ENCODE peak calls at places on chromosome 3, in six cellular contexts. One of them, this sample, is unnamed.
A peak's percentile ranks its signal among the peaks of the same experiment; 100 is the strongest.

GRCh38 chr3:111715911-111716523 is 120.9 kb upstream of the ZBED2 start:
- DNase-seq in body of pancreas: peak; percentile 58
- DNase-seq in tibial artery: no peak
- DNase-seq in left lung: no peak
- DNase-seq in IMR-90: peak; percentile 45
- DNase-seq in stomach: peak; percentile 77
- DNase-seq in this sample: peak; percentile 38

GRCh38 chr3:140588558-140588957 is 89.3 kb upstream of the TRIM42 start:
- DNase-seq in tibial artery: no peak
- DNase-seq in body of pancreas: no peak
- DNase-seq in IMR-90: no peak
- DNase-seq in left lung: no peak
- DNase-seq in stomach: no peak
- DNase-seq in this sample: no peak

GRCh38 chr3:106348142-106348690 is 479.4 kb upstream of the CBLB start:
- DNase-seq in left lung: no peak
- DNase-seq in tibial artery: no peak
- DNase-seq in stomach: no peak
- DNase-seq in body of pancreas: no peak
- DNase-seq in IMR-90: no peak
- DNase-seq in this sample: no peak

GRCh38 chr3:71984843-71985594 is 200.1 kb upstream of the PROK2 start:
- DNase-seq in body of pancreas: no peak
- DNase-seq in IMR-90: no peak
- DNase-seq in tibial artery: no peak
- DNase-seq in stomach: peak; percentile 37
- DNase-seq in left lung: no peak
- DNase-seq in this sample: no peak

GRCh38 chr3:32293908-32294307 is 55.4 kb downstream of the CMTM8 start:
- DNase-seq in IMR-90: no peak
- DNase-seq in left lung: no peak
- DNase-seq in body of pancreas: no peak
- DNase-seq in tibial artery: no peak
- DNase-seq in stomach: no peak
- DNase-seq in this sample: no peak

GRCh38 chr3:62771331-62772097 is 103.7 kb downstream of the CADPS start:
- DNase-seq in body of pancreas: no peak
- DNase-seq in stomach: no peak
- DNase-seq in left lung: no peak
- DNase-seq in IMR-90: no peak
- DNase-seq in tibial artery: no peak
- DNase-seq in this sample: no peak

GRCh38 chr3:48410205-48411040 is 19.5 kb downstream of the PLXNB1 start:
- DNase-seq in body of pancreas: peak; percentile 8
- DNase-seq in IMR-90: no peak
- DNase-seq in stomach: no peak
- DNase-seq in tibial artery: peak; percentile 55
- DNase-seq in left lung: peak; percentile 68
- DNase-seq in this sample: peak; percentile 1

GRCh38 chr3:33881181-33882064 is 83.0 kb downstream of the PDCD6IP start:
- DNase-seq in IMR-90: no peak
- DNase-seq in tibial artery: no peak
- DNase-seq in body of pancreas: no peak
- DNase-seq in stomach: no peak
- DNase-seq in left lung: no peak
- DNase-seq in this sample: no peak

GRCh38 chr3:30720586-30721313 is 114.3 kb downstream of the TGFBR2 start:
- DNase-seq in stomach: no peak
- DNase-seq in left lung: no peak
- DNase-seq in IMR-90: peak; percentile 95
- DNase-seq in tibial artery: no peak
- DNase-seq in body of pancreas: no peak
- DNase-seq in this sample: no peak

GRCh38 chr3:32304510-32304909 is 66.0 kb downstream of the CMTM8 start:
- DNase-seq in left lung: no peak
- DNase-seq in tibial artery: no peak
- DNase-seq in stomach: no peak
- DNase-seq in IMR-90: no peak
- DNase-seq in body of pancreas: no peak
- DNase-seq in this sample: no peak

GRCh38 chr3:186454881-186455703 is 89.1 kb downstream of the CRYGS start:
- DNase-seq in body of pancreas: no peak
- DNase-seq in tibial artery: no peak
- DNase-seq in IMR-90: no peak
- DNase-seq in stomach: no peak
- DNase-seq in left lung: no peak
- DNase-seq in this sample: no peak

GRCh38 chr3:162117961-162118360 is 621.4 kb downstream of the OTOL1 start:
- DNase-seq in IMR-90: no peak
- DNase-seq in left lung: no peak
- DNase-seq in body of pancreas: no peak
- DNase-seq in stomach: no peak
- DNase-seq in tibial artery: no peak
- DNase-seq in this sample: no peak

GRCh38 chr3:67382551-67382950 is 271.9 kb downstream of the SUCLG2 start:
- DNase-seq in stomach: no peak
- DNase-seq in body of pancreas: no peak
- DNase-seq in left lung: no peak
- DNase-seq in tibial artery: no peak
- DNase-seq in IMR-90: peak; percentile 5
- DNase-seq in this sample: no peak

GRCh38 chr3:58132850-58133249 is 77.9 kb downstream of the DNASE1L3 start:
- DNase-seq in tibial artery: no peak
- DNase-seq in stomach: no peak
- DNase-seq in IMR-90: no peak
- DNase-seq in left lung: no peak
- DNase-seq in body of pancreas: no peak
- DNase-seq in this sample: no peak

GRCh38 chr3:195221015-195221853 is 49.7 kb downstream of the XXYLT1 start:
- DNase-seq in left lung: peak; percentile 26
- DNase-seq in IMR-90: peak; percentile 26
- DNase-seq in body of pancreas: no peak
- DNase-seq in stomach: no peak
- DNase-seq in tibial artery: peak; percentile 88
- DNase-seq in this sample: no peak

GRCh38 chr3:43345877-43346276 is 59.5 kb downstream of the SNRK start:
- DNase-seq in tibial artery: no peak
- DNase-seq in left lung: no peak
- DNase-seq in body of pancreas: no peak
- DNase-seq in IMR-90: peak; percentile 69
- DNase-seq in stomach: no peak
- DNase-seq in this sample: no peak

GRCh38 chr3:103906808-103907207 is 1459.9 kb upstream of the ALCAM start:
- DNase-seq in left lung: no peak
- DNase-seq in stomach: no peak
- DNase-seq in body of pancreas: no peak
- DNase-seq in tibial artery: no peak
- DNase-seq in IMR-90: no peak
- DNase-seq in this sample: no peak

GRCh38 chr3:80697291-80697690 is 929.5 kb upstream of the ROBO1 start:
- DNase-seq in stomach: no peak
- DNase-seq in left lung: no peak
- DNase-seq in IMR-90: no peak
- DNase-seq in tibial artery: no peak
- DNase-seq in body of pancreas: no peak
- DNase-seq in this sample: no peak

DNA sequence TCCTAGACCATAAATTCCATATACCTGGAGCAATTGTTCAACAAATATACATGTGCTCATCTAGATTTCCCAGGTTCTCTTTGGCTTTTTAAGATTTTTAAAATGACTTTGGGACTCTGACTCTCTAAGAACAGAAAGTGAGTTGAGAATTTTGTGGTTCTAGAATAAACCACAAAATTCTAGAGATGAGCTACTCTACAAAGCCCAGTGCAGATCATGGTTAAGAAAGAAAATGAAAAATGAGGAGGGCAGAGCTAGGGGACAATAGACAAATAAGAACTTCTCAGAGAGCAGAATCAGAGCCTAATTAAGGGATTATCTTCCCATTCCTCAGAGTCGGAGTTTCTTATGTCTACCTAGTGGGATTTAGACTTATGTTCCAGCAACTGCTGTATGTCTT is 694.7 kb downstream of the ZNF385D start:
- DNase-seq in body of pancreas: no peak
- DNase-seq in IMR-90: no peak
- DNase-seq in tibial artery: no peak
- DNase-seq in stomach: no peak
- DNase-seq in left lung: no peak
- DNase-seq in this sample: no peak
- H3K9me3 ChIP-seq in body of pancreas: no peaks in the 10 kb centered on the region
- H3K9me3 ChIP-seq in IMR-90: peaks cover 3% of the 10 kb centered on the region
- H3K9me3 ChIP-seq in tibial artery: no peaks in the 10 kb centered on the region
- H3K9me3 ChIP-seq in stomach: no peaks in the 10 kb centered on the region
- H3K9me3 ChIP-seq in left lung: peaks cover 6% of the 10 kb centered on the region
- H3K9me3 ChIP-seq in this sample: no peaks in the 10 kb centered on the region

DNA sequence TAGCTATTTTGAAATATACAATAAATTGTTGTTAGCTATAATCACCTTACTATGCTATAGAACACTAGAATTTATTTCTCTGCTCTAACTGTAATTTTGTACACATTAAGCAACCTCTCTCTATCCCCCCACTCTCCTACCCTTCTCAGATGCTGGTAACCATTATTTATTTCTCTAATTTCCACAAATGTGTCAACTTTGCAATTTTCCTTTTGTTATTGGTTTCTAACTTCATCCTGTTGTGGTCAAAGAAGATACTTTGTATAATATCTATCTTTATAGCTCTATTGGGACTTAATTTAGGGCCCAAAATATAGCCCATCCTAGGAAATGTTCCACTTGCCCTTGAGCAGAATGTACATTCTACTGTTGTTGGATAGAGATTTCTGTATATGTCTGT is 229.3 kb downstream of the SATB1 start:
- DNase-seq in left lung: no peak
- DNase-seq in IMR-90: no peak
- DNase-seq in tibial artery: no peak
- DNase-seq in stomach: no peak
- DNase-seq in body of pancreas: no peak
- DNase-seq in this sample: no peak
- H3K9me3 ChIP-seq in left lung: peaks cover 22% of the 10 kb centered on the region
- H3K9me3 ChIP-seq in IMR-90: no peaks in the 10 kb centered on the region
- H3K9me3 ChIP-seq in tibial artery: no peaks in the 10 kb centered on the region
- H3K9me3 ChIP-seq in stomach: peaks cover 5% of the 10 kb centered on the region
- H3K9me3 ChIP-seq in body of pancreas: no peaks in the 10 kb centered on the region
- H3K9me3 ChIP-seq in this sample: no peaks in the 10 kb centered on the region

DNA sequence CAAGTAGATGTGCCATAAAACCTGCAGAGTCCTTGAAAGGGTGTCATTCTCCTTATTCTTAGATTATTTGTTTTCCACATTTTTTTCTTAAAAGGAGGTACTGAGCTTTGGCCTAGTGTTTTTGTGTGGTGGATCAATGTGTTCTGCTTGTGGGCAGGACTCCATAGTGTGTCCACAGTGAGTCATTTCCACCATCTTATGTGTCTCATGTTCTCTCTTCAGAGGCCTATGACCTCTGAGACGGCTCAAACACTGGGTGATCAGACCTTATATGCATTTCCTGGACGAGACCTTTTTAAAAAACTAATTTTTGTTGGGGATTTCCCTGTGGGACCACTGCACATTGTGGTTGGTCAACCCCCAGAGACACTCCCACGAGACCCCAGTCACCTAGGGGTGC is 93.4 kb downstream of the CHCHD4 start:
- DNase-seq in body of pancreas: no peak
- DNase-seq in stomach: no peak
- DNase-seq in IMR-90: peak; percentile 1
- DNase-seq in tibial artery: no peak
- DNase-seq in left lung: no peak
- DNase-seq in this sample: no peak
- H3K9me3 ChIP-seq in body of pancreas: no peaks in the 10 kb centered on the region
- H3K9me3 ChIP-seq in stomach: peaks cover 22% of the 10 kb centered on the region
- H3K9me3 ChIP-seq in IMR-90: no peaks in the 10 kb centered on the region
- H3K9me3 ChIP-seq in tibial artery: no peaks in the 10 kb centered on the region
- H3K9me3 ChIP-seq in left lung: peaks cover 31% of the 10 kb centered on the region
- H3K9me3 ChIP-seq in this sample: no peaks in the 10 kb centered on the region

DNA sequence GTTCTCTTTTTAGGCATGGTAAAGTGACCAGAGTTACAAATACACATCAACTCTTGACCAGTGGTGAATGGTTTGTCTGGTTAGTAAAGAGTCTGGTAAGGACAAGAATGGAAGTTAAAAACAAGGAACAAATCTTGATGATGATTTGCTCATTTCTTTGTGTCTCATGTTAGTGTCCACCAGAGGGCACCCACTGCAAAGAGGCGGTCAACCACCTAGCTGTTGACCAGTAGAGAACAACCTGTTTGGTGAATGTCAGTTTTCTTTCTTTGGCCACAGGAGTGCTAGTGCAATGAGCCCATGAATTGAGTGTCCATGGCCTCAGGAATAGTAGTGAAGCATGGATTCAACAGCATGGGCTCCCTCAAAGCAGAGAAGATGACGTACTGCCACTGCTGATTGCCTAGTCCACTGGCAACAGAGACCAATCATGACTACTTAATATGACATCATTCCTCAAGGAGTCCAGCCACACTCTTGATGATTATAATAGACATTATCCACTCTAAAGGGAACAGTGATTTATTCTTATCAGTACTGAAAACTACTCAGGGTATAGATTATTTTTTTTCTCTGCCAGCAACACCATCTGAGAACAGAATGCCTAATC is 10.7 kb upstream of the CNTN6 start:
- DNase-seq in stomach: peak; percentile 28
- DNase-seq in body of pancreas: peak; percentile 61
- DNase-seq in tibial artery: peak; percentile 61
- DNase-seq in IMR-90: peak; percentile 15
- DNase-seq in left lung: no peak
- DNase-seq in this sample: peak; percentile 62
- H3K9me3 ChIP-seq in stomach: no peaks in the 10 kb centered on the region
- H3K9me3 ChIP-seq in body of pancreas: no peaks in the 10 kb centered on the region
- H3K9me3 ChIP-seq in tibial artery: no peaks in the 10 kb centered on the region
- H3K9me3 ChIP-seq in IMR-90: peaks cover 2% of the 10 kb centered on the region
- H3K9me3 ChIP-seq in left lung: no peaks in the 10 kb centered on the region
- H3K9me3 ChIP-seq in this sample: no peaks in the 10 kb centered on the region

DNA sequence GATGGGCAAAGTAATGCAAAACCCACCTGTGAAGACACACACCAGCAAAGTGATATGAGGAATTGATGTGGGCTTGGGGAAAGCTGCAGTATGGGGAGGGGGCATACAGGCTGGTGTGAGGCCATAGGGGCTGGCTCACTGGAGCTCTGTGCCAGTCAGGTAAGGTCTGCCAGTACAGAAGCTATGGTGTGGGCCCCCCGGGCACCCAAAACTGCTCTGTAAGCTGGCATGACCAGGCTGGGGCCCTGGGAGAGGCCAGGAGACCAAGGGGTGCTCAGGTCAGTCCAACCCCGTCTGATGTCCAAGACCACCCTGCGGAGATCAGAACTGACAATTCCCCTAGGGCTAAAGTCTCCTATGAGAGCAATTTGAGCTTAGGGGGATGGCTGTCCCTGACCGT is 163.1 kb downstream of the KCNMB2 start:
- DNase-seq in stomach: no peak
- DNase-seq in body of pancreas: no peak
- DNase-seq in left lung: peak; percentile 41
- DNase-seq in IMR-90: no peak
- DNase-seq in tibial artery: no peak
- DNase-seq in this sample: no peak
- H3K9me3 ChIP-seq in stomach: peaks cover 33% of the 10 kb centered on the region
- H3K9me3 ChIP-seq in body of pancreas: no peaks in the 10 kb centered on the region
- H3K9me3 ChIP-seq in left lung: peaks cover 40% of the 10 kb centered on the region
- H3K9me3 ChIP-seq in IMR-90: no peaks in the 10 kb centered on the region
- H3K9me3 ChIP-seq in tibial artery: no peaks in the 10 kb centered on the region
- H3K9me3 ChIP-seq in this sample: no peaks in the 10 kb centered on the region